ENCODE peak calls at places on chromosomes 4 and X, in four cellular contexts. One of them, this sample, is unnamed.

GRCh38 chrX:31658360-31658759 is 586.5 kb upstream of the FTHL17 start:
- DNase-seq in HAP-1: no peak
- DNase-seq in left ventricle myocardium inferior: no peak
- DNase-seq in astrocyte of the cerebellum: peak
- DNase-seq in this sample: peak

GRCh38 chr4:87677731-87678130 is 27.7 kb downstream of the DMP1 start:
- DNase-seq in left ventricle myocardium inferior: peak
- DNase-seq in astrocyte of the cerebellum: no peak
- DNase-seq in HAP-1: no peak
- DNase-seq in this sample: peak

GRCh38 chr4:78781925-78782324 is 5.8 kb downstream of the BMP2K start:
- DNase-seq in astrocyte of the cerebellum: no peak
- DNase-seq in left ventricle myocardium inferior: no peak
- DNase-seq in HAP-1: no peak
- DNase-seq in this sample: no peak

GRCh38 chr4:55561884-55562283 is 15.2 kb upstream of the CLOCK start:
- DNase-seq in astrocyte of the cerebellum: no peak
- DNase-seq in left ventricle myocardium inferior: no peak
- DNase-seq in HAP-1: no peak
- DNase-seq in this sample: peak

GRCh38 chrX:50068293-50068568 is 132.6 kb downstream of the AKAP4 start:
- DNase-seq in astrocyte of the cerebellum: no peak
- DNase-seq in left ventricle myocardium inferior: no peak
- DNase-seq in HAP-1: no peak
- DNase-seq in this sample: no peak

GRCh38 chrX:48676893-48677270 is 6.7 kb upstream of the WAS start:
- DNase-seq in left ventricle myocardium inferior: no peak
- DNase-seq in astrocyte of the cerebellum: no peak
- DNase-seq in HAP-1: peak
- DNase-seq in this sample: peak

GRCh38 chrX:130106071-130106470 is 4.2 kb downstream of the ELF4 start:
- DNase-seq in astrocyte of the cerebellum: no peak
- DNase-seq in left ventricle myocardium inferior: peak
- DNase-seq in HAP-1: no peak
- DNase-seq in this sample: no peak

GRCh38 chr4:183182873-183183725 is 84.0 kb downstream of the WWC2 start:
- DNase-seq in astrocyte of the cerebellum: peak
- DNase-seq in left ventricle myocardium inferior: no peak
- DNase-seq in HAP-1: peak
- DNase-seq in this sample: peak

GRCh38 chr4:96352051-96352517 is 512.2 kb downstream of the PDHA2 start:
- DNase-seq in HAP-1: peak
- DNase-seq in astrocyte of the cerebellum: peak
- DNase-seq in left ventricle myocardium inferior: no peak
- DNase-seq in this sample: peak

GRCh38 chrX:66013195-66013816 is 26.6 kb downstream of the VSIG4 start:
- DNase-seq in HAP-1: no peak
- DNase-seq in astrocyte of the cerebellum: no peak
- DNase-seq in left ventricle myocardium inferior: no peak
- DNase-seq in this sample: peak

GRCh38 chr4:102640669-102641068 is 120.1 kb downstream of the MANBA start:
- DNase-seq in astrocyte of the cerebellum: peak
- DNase-seq in HAP-1: no peak
- DNase-seq in left ventricle myocardium inferior: no peak
- DNase-seq in this sample: no peak

GRCh38 chr4:55491486-55491885 is 55.2 kb downstream of the CLOCK start:
- DNase-seq in HAP-1: no peak
- DNase-seq in left ventricle myocardium inferior: no peak
- DNase-seq in astrocyte of the cerebellum: peak
- DNase-seq in this sample: no peak

GRCh38 chrX:101195442-101196173 is 24.0 kb upstream of the DRP2 start:
- DNase-seq in astrocyte of the cerebellum: no peak
- DNase-seq in left ventricle myocardium inferior: no peak
- DNase-seq in HAP-1: no peak
- DNase-seq in this sample: no peak

GRCh38 chr4:140372607-140373327 is 679 bp upstream of the SCOC start:
- DNase-seq in astrocyte of the cerebellum: no peak
- DNase-seq in left ventricle myocardium inferior: no peak
- DNase-seq in HAP-1: no peak
- DNase-seq in this sample: peak

GRCh38 chr4:150178161-150178560 is 99.9 kb downstream of the DCLK2 start:
- DNase-seq in astrocyte of the cerebellum: peak
- DNase-seq in left ventricle myocardium inferior: no peak
- DNase-seq in HAP-1: no peak
- DNase-seq in this sample: no peak

GRCh38 chr4:76689079-76689817 is 208.7 kb downstream of the SOWAHB start:
- DNase-seq in astrocyte of the cerebellum: no peak
- DNase-seq in HAP-1: no peak
- DNase-seq in left ventricle myocardium inferior: peak
- DNase-seq in this sample: peak

GRCh38 chr4:163694385-163694784 is 199.9 kb downstream of the TMA16 start:
- DNase-seq in astrocyte of the cerebellum: peak
- DNase-seq in HAP-1: no peak
- DNase-seq in left ventricle myocardium inferior: no peak
- DNase-seq in this sample: no peak

GRCh38 chrX:20863649-20864048 is 510.6 kb upstream of the CNKSR2 start:
- DNase-seq in left ventricle myocardium inferior: no peak
- DNase-seq in HAP-1: no peak
- DNase-seq in astrocyte of the cerebellum: no peak
- DNase-seq in this sample: no peak

GRCh38 chrX:19539665-19540064 is 24.4 kb upstream of the MAP3K15 start:
- DNase-seq in HAP-1: no peak
- DNase-seq in left ventricle myocardium inferior: no peak
- DNase-seq in astrocyte of the cerebellum: no peak
- DNase-seq in this sample: no peak

GRCh38 chr4:1226167-1226514 is 22.8 kb downstream of the CTBP1 start:
- DNase-seq in left ventricle myocardium inferior: peak
- DNase-seq in HAP-1: no peak
- DNase-seq in astrocyte of the cerebellum: no peak
- DNase-seq in this sample: no peak

GRCh38 chr4:60926624-60927023 is 273.5 kb upstream of the ADGRL3 start:
- DNase-seq in HAP-1: no peak
- DNase-seq in left ventricle myocardium inferior: no peak
- DNase-seq in astrocyte of the cerebellum: no peak
- DNase-seq in this sample: no peak

GRCh38 chr4:39020130-39020529 is 12.1 kb downstream of the TMEM156 start:
- DNase-seq in left ventricle myocardium inferior: no peak
- DNase-seq in astrocyte of the cerebellum: no peak
- DNase-seq in HAP-1: no peak
- DNase-seq in this sample: no peak

GRCh38 chr4:104493071-104493831 is 1.4 kb downstream of the CXXC4 start:
- DNase-seq in astrocyte of the cerebellum: no peak
- DNase-seq in HAP-1: no peak
- DNase-seq in left ventricle myocardium inferior: no peak
- DNase-seq in this sample: no peak

GRCh38 chr4:2891294-2891693 is 47.6 kb downstream of the ADD1 start:
- DNase-seq in HAP-1: no peak
- DNase-seq in left ventricle myocardium inferior: no peak
- DNase-seq in astrocyte of the cerebellum: no peak
- DNase-seq in this sample: no peak

GRCh38 chr4:185280608-185281007 is 71.2 kb downstream of the SNX25 start:
- DNase-seq in left ventricle myocardium inferior: no peak
- DNase-seq in astrocyte of the cerebellum: no peak
- DNase-seq in HAP-1: no peak
- DNase-seq in this sample: peak

GRCh38 chrX:100802843-100803242 is 17.3 kb upstream of the CSTF2 start:
- DNase-seq in left ventricle myocardium inferior: no peak
- DNase-seq in astrocyte of the cerebellum: no peak
- DNase-seq in HAP-1: no peak
- DNase-seq in this sample: no peak

GRCh38 chr4:152935138-152935537 is 985 bp upstream of the FHDC1 start:
- DNase-seq in HAP-1: peak
- DNase-seq in astrocyte of the cerebellum: no peak
- DNase-seq in left ventricle myocardium inferior: no peak
- DNase-seq in this sample: peak

GRCh38 chr4:101415962-101416361 is 68.6 kb upstream of the PPP3CA start:
- DNase-seq in astrocyte of the cerebellum: no peak
- DNase-seq in left ventricle myocardium inferior: no peak
- DNase-seq in HAP-1: no peak
- DNase-seq in this sample: no peak

GRCh38 chr4:61210186-61210939 is 10.2 kb downstream of the ADGRL3 start:
- DNase-seq in astrocyte of the cerebellum: peak
- DNase-seq in left ventricle myocardium inferior: no peak
- DNase-seq in HAP-1: no peak
- DNase-seq in this sample: no peak

GRCh38 chr4:124431663-124432192 is 280.8 kb downstream of the ANKRD50 start:
- DNase-seq in astrocyte of the cerebellum: no peak
- DNase-seq in left ventricle myocardium inferior: no peak
- DNase-seq in HAP-1: no peak
- DNase-seq in this sample: no peak

GRCh38 chr4:121053601-121054143 is 18.7 kb downstream of the NDNF start:
- DNase-seq in left ventricle myocardium inferior: peak
- DNase-seq in astrocyte of the cerebellum: peak
- DNase-seq in HAP-1: no peak
- DNase-seq in this sample: no peak

GRCh38 chrX:131854586-131854985 is 168.5 kb upstream of the STK26 start:
- DNase-seq in astrocyte of the cerebellum: no peak
- DNase-seq in left ventricle myocardium inferior: no peak
- DNase-seq in HAP-1: no peak
- DNase-seq in this sample: no peak

GRCh38 chrX:132957211-132958085 is 981 bp downstream of the HS6ST2 start:
- DNase-seq in astrocyte of the cerebellum: no peak
- DNase-seq in HAP-1: peak
- DNase-seq in left ventricle myocardium inferior: no peak
- DNase-seq in this sample: no peak

GRCh38 chrX:56029691-56030090 is 202.5 kb upstream of the KLF8 start:
- DNase-seq in left ventricle myocardium inferior: no peak
- DNase-seq in astrocyte of the cerebellum: no peak
- DNase-seq in HAP-1: no peak
- DNase-seq in this sample: no peak

GRCh38 chrX:111568356-111568755 is 56.9 kb downstream of the SERTM2 start:
- DNase-seq in astrocyte of the cerebellum: no peak
- DNase-seq in left ventricle myocardium inferior: no peak
- DNase-seq in HAP-1: peak
- DNase-seq in this sample: no peak

GRCh38 chrX:134373736-134374135 is 86.2 kb upstream of the HPRT1 start:
- DNase-seq in HAP-1: no peak
- DNase-seq in astrocyte of the cerebellum: no peak
- DNase-seq in left ventricle myocardium inferior: no peak
- DNase-seq in this sample: no peak

GRCh38 chrX:134374294-134374693 is 85.7 kb upstream of the HPRT1 start:
- DNase-seq in astrocyte of the cerebellum: no peak
- DNase-seq in left ventricle myocardium inferior: no peak
- DNase-seq in HAP-1: no peak
- DNase-seq in this sample: no peak

GRCh38 chrX:134377537-134377936 is 82.4 kb upstream of the HPRT1 start:
- DNase-seq in astrocyte of the cerebellum: peak
- DNase-seq in HAP-1: peak
- DNase-seq in left ventricle myocardium inferior: no peak
- DNase-seq in this sample: peak

GRCh38 chrX:134375691-134376090 is 84.3 kb upstream of the HPRT1 start:
- DNase-seq in HAP-1: no peak
- DNase-seq in astrocyte of the cerebellum: no peak
- DNase-seq in left ventricle myocardium inferior: no peak
- DNase-seq in this sample: no peak

GRCh38 chrX:134374910-134375309 is 85.1 kb upstream of the HPRT1 start:
- DNase-seq in HAP-1: no peak
- DNase-seq in astrocyte of the cerebellum: no peak
- DNase-seq in left ventricle myocardium inferior: no peak
- DNase-seq in this sample: no peak
- H3K4me3 ChIP-seq in HAP-1: peak
- H3K4me3 ChIP-seq in astrocyte of the cerebellum: peak
- H3K4me3 ChIP-seq in left ventricle myocardium inferior: peak
- H3K4me3 ChIP-seq in this sample: peak

GRCh38 chr4:112522389-112522788 is 6.4 kb upstream of the NEUROG2 start:
- DNase-seq in HAP-1: no peak
- DNase-seq in left ventricle myocardium inferior: no peak
- DNase-seq in astrocyte of the cerebellum: no peak
- DNase-seq in this sample: no peak

GRCh38 chr4:112521123-112522116 is 5.4 kb upstream of the NEUROG2 start:
- DNase-seq in HAP-1: peak
- DNase-seq in astrocyte of the cerebellum: no peak
- DNase-seq in left ventricle myocardium inferior: no peak
- DNase-seq in this sample: peak

GRCh38 chr4:112518675-112519074 is 2.7 kb upstream of the NEUROG2 start:
- DNase-seq in HAP-1: no peak
- DNase-seq in left ventricle myocardium inferior: no peak
- DNase-seq in astrocyte of the cerebellum: no peak
- DNase-seq in this sample: no peak

GRCh38 chr4:112519689-112520597 is 4.0 kb upstream of the NEUROG2 start:
- DNase-seq in left ventricle myocardium inferior: no peak
- DNase-seq in astrocyte of the cerebellum: no peak
- DNase-seq in HAP-1: no peak
- DNase-seq in this sample: peak

GRCh38 chr4:112520598-112521122 is 4.7 kb upstream of the NEUROG2 start:
- DNase-seq in HAP-1: no peak
- DNase-seq in left ventricle myocardium inferior: no peak
- DNase-seq in astrocyte of the cerebellum: no peak
- DNase-seq in this sample: no peak
- H3K4me3 ChIP-seq in HAP-1: no peak
- H3K4me3 ChIP-seq in left ventricle myocardium inferior: no peak
- H3K4me3 ChIP-seq in astrocyte of the cerebellum: no peak
- H3K4me3 ChIP-seq in this sample: peak

DNA sequence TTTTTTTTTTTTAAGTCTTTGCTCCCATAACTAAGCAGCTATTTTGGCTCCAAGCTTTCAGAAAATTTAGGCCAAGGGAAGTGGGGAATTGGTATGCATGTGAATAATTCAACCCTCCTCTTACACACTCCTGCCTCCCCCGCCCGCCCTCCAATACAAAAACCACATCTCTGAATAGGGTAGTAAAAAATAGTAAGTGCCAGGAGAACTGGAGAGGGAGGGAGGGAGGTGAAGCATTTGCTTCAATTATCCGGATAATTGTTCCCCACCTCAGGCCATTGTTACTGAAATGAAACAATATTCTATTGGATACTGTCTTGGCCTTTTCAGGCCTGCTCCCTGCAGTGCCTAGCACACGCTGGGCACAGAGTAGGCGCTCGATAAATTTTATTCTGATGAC is 5.5 kb upstream of the GSX2 start:
- DNase-seq in HAP-1: no peak
- DNase-seq in left ventricle myocardium inferior: no peak
- DNase-seq in astrocyte of the cerebellum: no peak
- DNase-seq in this sample: no peak
- H3K4me3 ChIP-seq in HAP-1: no peak
- H3K4me3 ChIP-seq in left ventricle myocardium inferior: no peak
- H3K4me3 ChIP-seq in astrocyte of the cerebellum: no peak
- H3K4me3 ChIP-seq in this sample: no peak

GRCh38 chr4:162163892-162164759 is at the start of gene FSTL5:
- DNase-seq in left ventricle myocardium inferior: peak
- DNase-seq in HAP-1: peak
- DNase-seq in astrocyte of the cerebellum: peak
- DNase-seq in this sample: peak
- H3K4me3 ChIP-seq in left ventricle myocardium inferior: peak
- H3K4me3 ChIP-seq in HAP-1: peak
- H3K4me3 ChIP-seq in astrocyte of the cerebellum: peak
- H3K4me3 ChIP-seq in this sample: peak

GRCh38 chr4:125582302-125582701 is 267.5 kb downstream of the FAT4 start:
- DNase-seq in left ventricle myocardium inferior: no peak
- DNase-seq in HAP-1: no peak
- DNase-seq in astrocyte of the cerebellum: no peak
- DNase-seq in this sample: no peak
- H3K4me3 ChIP-seq in left ventricle myocardium inferior: no peak
- H3K4me3 ChIP-seq in HAP-1: no peak
- H3K4me3 ChIP-seq in astrocyte of the cerebellum: no peak
- H3K4me3 ChIP-seq in this sample: no peak